ENCODE peak calls at places on chromosomes 11 and 22, in five cellular contexts. X is stomach, G is ovary, P is K562, L is spleen. O is an unnamed sample.

GRCh38 chr11:113546757-113547507 is 71.7 kb upstream of the DRD2 start:
- DNase-seq in X (no peak), G (no peak), P (no peak), L (no peak), O (no peak)

GRCh38 chr11:102229510-102230119 is 87.7 kb upstream of the BIRC3 start:
- DNase-seq in X (peak; percentile 52), G (no peak), P (no peak), L (no peak), O (no peak)

GRCh38 chr11:11463397-11463796 is 110.3 kb upstream of the CSNK2A3 start:
- DNase-seq in X (no peak), G (no peak), P (no peak), L (no peak), O (no peak)

GRCh38 chr22:38029901-38030300 is 27.3 kb upstream of the PICK1 start:
- DNase-seq in X (no peak), G (no peak), P (no peak), L (no peak), O (no peak)

GRCh38 chr11:118206612-118207031 is 18.2 kb downstream of the JAML start:
- DNase-seq in X (no peak), G (no peak), P (no peak), L (no peak), O (no peak)

GRCh38 chr11:112961146-112961668 is at the start of gene NCAM1:
- DNase-seq in X (peak; percentile 67), G (peak; percentile 81), P (peak; percentile 13), L (peak; percentile 78), O (peak; percentile 92)

GRCh38 chr22:42385691-42386090 is 46.5 kb downstream of the NFAM1 start:
- DNase-seq in X (no peak), G (no peak), P (no peak), L (no peak), O (no peak)

GRCh38 chr11:1054143-1055108 is 17.9 kb upstream of the MUC6 start:
- DNase-seq in X (peak; percentile 66), G (peak; percentile 14), P (no peak), L (peak; percentile 66), O (no peak)

GRCh38 chr11:118291453-118291852 is 13.1 kb upstream of the CD3E start:
- DNase-seq in X (no peak), G (no peak), P (no peak), L (no peak), O (no peak)

GRCh38 chr22:38120359-38121110 is 10.1 kb upstream of the BAIAP2L2 start:
- DNase-seq in X (no peak), G (no peak), P (no peak), L (no peak), O (no peak)

GRCh38 chr11:125085301-125086081 is 22.4 kb downstream of the SLC37A2 start:
- DNase-seq in X (no peak), G (no peak), P (no peak), L (peak; percentile 72), O (no peak)

GRCh38 chr11:103863497-103863896 is 172.9 kb upstream of the DDI1 start:
- DNase-seq in X (no peak), G (no peak), P (no peak), L (no peak), O (no peak)

GRCh38 chr22:49674479-49674830 is 153.2 kb downstream of the BRD1 start:
- DNase-seq in X (no peak), G (no peak), P (no peak), L (no peak), O (no peak)

GRCh38 chr11:76628408-76628947 is 42.1 kb downstream of the LRRC32 start:
- DNase-seq in X (no peak), G (no peak), P (no peak), L (no peak), O (no peak)

GRCh38 chr22:37293172-37293571 is 10.9 kb downstream of the CYTH4 start:
- DNase-seq in X (no peak), G (no peak), P (no peak), L (no peak), O (no peak)

GRCh38 chr22:40728731-40729189 is 49.5 kb downstream of the MCHR1 start:
- DNase-seq in X (peak; percentile 62), G (no peak), P (no peak), L (peak; percentile 79), O (no peak)

GRCh38 chr11:38582151-38582550 is 1984.1 kb upstream of the RAG2 start:
- DNase-seq in X (no peak), G (no peak), P (no peak), L (no peak), O (no peak)

GRCh38 chr11:19259487-19260345 is 19.0 kb upstream of the E2F8 start:
- DNase-seq in X (peak; percentile 80), G (peak; percentile 39), P (peak; percentile 59), L (peak; percentile 88), O (peak; percentile 83)

GRCh38 chr11:11020747-11021149 is 162.9 kb upstream of the ZBED5 start:
- DNase-seq in X (no peak), G (no peak), P (peak; percentile 10), L (no peak), O (no peak)

GRCh38 chr11:11129118-11129517 is 223.9 kb downstream of the CSNK2A3 start:
- DNase-seq in X (no peak), G (no peak), P (no peak), L (no peak), O (no peak)

GRCh38 chr11:115493905-115494304 is 10.3 kb downstream of the CADM1 start:
- DNase-seq in X (no peak), G (no peak), P (no peak), L (no peak), O (no peak)

GRCh38 chr11:126140932-126141291 is 70.5 kb downstream of the RPUSD4 start:
- DNase-seq in X (peak; percentile 62), G (peak; percentile 82), P (no peak), L (peak; percentile 37), O (peak; percentile 83)

GRCh38 chr11:26974068-26974790 is 19.7 kb upstream of the FIBIN start:
- DNase-seq in X (no peak), G (no peak), P (no peak), L (no peak), O (no peak)

GRCh38 chr11:128262463-128263345 is 324.7 kb downstream of the ETS1 start:
- DNase-seq in X (no peak), G (no peak), P (no peak), L (no peak), O (no peak)

GRCh38 chr11:33259869-33260268 is 2.7 kb downstream of the HIPK3 start:
- DNase-seq in X (no peak), G (no peak), P (no peak), L (no peak), O (no peak)

GRCh38 chr11:3989251-3989650 is 105.3 kb upstream of the RRM1 start:
- DNase-seq in X (no peak), G (peak; percentile 62), P (no peak), L (no peak), O (peak; percentile 78)

GRCh38 chr11:109729761-109730160 is 307.8 kb downstream of the C11orf87 start:
- DNase-seq in X (no peak), G (no peak), P (no peak), L (no peak), O (no peak)

GRCh38 chr11:67045314-67045713 is 11.3 kb upstream of the RHOD start:
- DNase-seq in X (no peak), G (no peak), P (no peak), L (no peak), O (no peak)

GRCh38 chr22:50247748-50248147 is 2.9 kb upstream of the TUBGCP6 start:
- DNase-seq in X (peak; percentile 78), G (no peak), P (peak; percentile 56), L (no peak), O (peak; percentile 56)

GRCh38 chr22:49119551-49119952 is 708.1 kb downstream of the BRD1 start:
- DNase-seq in X (no peak), G (no peak), P (no peak), L (no peak), O (no peak)

GRCh38 chr22:39520054-39520873 is at the start of gene ATF4:
- DNase-seq in X (peak; percentile 98), G (peak; percentile 98), P (peak; percentile 95), L (peak; percentile 98), O (peak; percentile 99)
- TF ChIP-seq POLR2A in X (peak; percentile 96), G (peak; percentile 99), P (peak; percentile 99), L (peak; percentile 97), O (peak; percentile 77)

DNA sequence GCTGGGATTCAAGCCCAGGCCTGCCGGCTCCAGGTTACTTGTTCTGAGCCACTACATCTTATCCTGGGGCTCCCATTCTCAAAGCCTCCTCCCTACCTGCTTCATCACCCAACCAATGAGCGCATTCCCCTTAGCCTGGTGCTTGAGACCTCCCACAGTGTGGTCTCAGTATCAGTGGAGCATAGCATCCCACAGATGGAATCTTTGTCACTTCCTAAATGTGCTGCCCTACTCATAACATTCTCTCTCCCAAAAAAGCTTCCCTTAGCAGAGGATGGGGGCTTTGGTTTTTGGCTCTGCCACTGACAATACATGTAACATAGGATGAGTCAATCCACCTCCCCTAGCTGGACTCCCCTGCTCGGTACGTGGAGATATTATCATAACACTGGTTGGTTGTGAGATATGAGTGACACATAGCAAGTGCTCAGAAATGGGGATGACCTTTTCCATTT is 28.8 kb downstream of the TEAD1 start:
- DNase-seq in X (no peak), G (no peak), P (peak; percentile 45), L (no peak), O (no peak)
- H3K4me1 ChIP-seq in X (peaks cover 41% of the 10 kb centered on the region), G (peaks cover 17% of the 10 kb centered on the region), P (peaks cover 26% of the 10 kb centered on the region), L (no peaks in the 10 kb centered on the region), O (peaks cover 4% of the 10 kb centered on the region)

GRCh38 chr11:70409437-70409836 is 11.1 kb downstream of the CTTN start:
- DNase-seq in X (no peak), G (no peak), P (no peak), L (no peak), O (no peak)

GRCh38 chr11:70407814-70408213 is 9.5 kb downstream of the CTTN start:
- DNase-seq in X (no peak), G (no peak), P (no peak), L (no peak), O (no peak)

GRCh38 chr11:70409871-70410270 is 11.5 kb downstream of the CTTN start:
- DNase-seq in X (no peak), G (no peak), P (no peak), L (no peak), O (no peak)

GRCh38 chr11:70411713-70412452 is 13.6 kb downstream of the CTTN start:
- DNase-seq in X (no peak), G (no peak), P (no peak), L (no peak), O (no peak)

GRCh38 chr11:70410276-70410675 is 11.9 kb downstream of the CTTN start:
- DNase-seq in X (no peak), G (no peak), P (no peak), L (no peak), O (no peak)
- H3K36me3 ChIP-seq in X (peaks cover 74% of the 10 kb centered on the region), G (no peaks in the 10 kb centered on the region), P (peaks cover 96% of the 10 kb centered on the region), L (peaks cover 83% of the 10 kb centered on the region), O (no peaks in the 10 kb centered on the region)

DNA sequence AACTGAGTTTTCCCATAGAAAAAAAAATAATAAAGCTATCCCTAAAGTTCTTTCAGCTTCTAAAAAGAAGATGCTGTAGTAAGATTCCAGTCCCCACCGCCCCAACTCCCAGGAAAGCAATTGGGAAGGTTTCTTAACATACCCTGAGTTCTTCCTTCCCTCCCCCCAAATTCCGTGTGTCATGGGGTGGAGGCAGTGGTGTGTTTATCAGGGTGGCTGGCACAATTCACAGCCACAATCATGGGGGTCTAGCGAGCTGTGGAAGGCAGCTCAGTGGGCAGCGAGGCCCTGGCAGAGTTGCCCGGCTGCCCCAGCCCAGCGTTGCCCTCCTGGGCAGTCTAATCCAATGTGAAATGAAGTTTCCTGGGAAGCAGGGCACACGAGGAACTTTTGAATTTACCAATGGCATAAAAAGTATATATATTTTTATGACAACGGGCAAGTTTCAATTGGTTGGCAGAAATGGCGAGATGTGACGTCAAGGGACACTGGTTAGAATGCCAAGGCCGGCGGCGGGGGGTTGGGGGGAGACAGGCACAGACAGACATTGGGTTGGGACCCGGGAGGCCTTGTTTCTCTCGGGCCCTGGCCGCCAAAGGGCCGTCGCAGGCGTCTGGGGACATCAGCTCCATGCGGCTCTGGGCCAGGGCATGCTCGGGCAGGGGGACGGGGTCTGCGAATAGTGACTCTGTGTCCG is 80.7 kb upstream of the PPARA start:
- DNase-seq in X (peak; percentile 84), G (peak; percentile 94), P (no peak), L (peak; percentile 89), O (peak; percentile 92)
- TF ChIP-seq POLR2A in X (peak; percentile 74), G (peak; percentile 76), P (no peak), L (peak; percentile 86), O (peak; percentile 27)

O was measured in testis.